ENCODE peak calls at places on chromosomes 6 and 20, in ten cellular contexts. R is posterior vena cava; P is left cardiac atrium; U is GM04503; F is activated CD4-positive, alpha-beta T cell treated with anti-CD3 and anti-CD28 coated beads, Interleukin-2, amount 50 U/mL, for 24 hours; J is A549; D is activated T-cell treated with anti-CD3 and anti-CD28 coated beads for 24 hours; Y is epithelial cell of prostate; T is GM23248; H is NCI-H526. Q is an unnamed sample.

GRCh38 chr6:14682821-14683220 is 563.0 kb upstream of the JARID2 start:
- DNase-seq in R (no peak), P (no peak), U (peak), F (no peak), J (no peak), D (no peak), Y (no peak), T (peak), H (no peak), Q (no peak)

GRCh38 chr6:40056865-40057264 is 122.6 kb upstream of the MOCS1 start:
- DNase-seq in R (no peak), P (no peak), U (no peak), F (no peak), J (no peak), D (no peak), Y (no peak), T (no peak), H (no peak), Q (no peak)

GRCh38 chr20:44074252-44075151 is 112.5 kb downstream of the JPH2 start:
- DNase-seq in R (no peak), P (peak), U (no peak), F (no peak), J (no peak), D (no peak), Y (no peak), T (peak), H (no peak), Q (peak)

GRCh38 chr6:157778719-157779118 is 44.3 kb upstream of the SNX9 start:
- DNase-seq in R (no peak), P (no peak), U (no peak), F (no peak), J (no peak), D (no peak), Y (no peak), T (no peak), H (no peak), Q (no peak)

GRCh38 chr20:23820493-23820892 is 6.0 kb downstream of the CST2 start:
- DNase-seq in R (no peak), P (no peak), U (no peak), F (no peak), J (no peak), D (no peak), Y (no peak), T (peak), H (no peak), Q (no peak)

GRCh38 chr20:16922834-16923233 is 174.7 kb downstream of the OTOR start:
- DNase-seq in R (no peak), P (no peak), U (peak), F (no peak), J (no peak), D (no peak), Y (no peak), T (peak), H (no peak), Q (no peak)

GRCh38 chr20:36893801-36894200 is 17.9 kb downstream of the TLDC2 start:
- DNase-seq in R (no peak), P (no peak), U (no peak), F (no peak), J (no peak), D (no peak), Y (no peak), T (no peak), H (no peak), Q (no peak)

GRCh38 chr6:63923139-63923739 is 287.6 kb downstream of the PHF3 start:
- DNase-seq in R (no peak), P (no peak), U (peak), F (no peak), J (peak), D (no peak), Y (no peak), T (peak), H (peak), Q (no peak)

GRCh38 chr6:71496018-71496800 is 207.6 kb downstream of the OGFRL1 start:
- DNase-seq in R (no peak), P (no peak), U (no peak), F (no peak), J (no peak), D (no peak), Y (no peak), T (no peak), H (no peak), Q (no peak)

GRCh38 chr6:52152692-52153091 is 33.5 kb upstream of the IL17A start:
- DNase-seq in R (no peak), P (no peak), U (no peak), F (no peak), J (no peak), D (no peak), Y (no peak), T (no peak), H (no peak), Q (no peak)

GRCh38 chr6:10351678-10352220 is 63.1 kb downstream of the TFAP2A start:
- DNase-seq in R (no peak), P (no peak), U (no peak), F (no peak), J (no peak), D (no peak), Y (no peak), T (peak), H (no peak), Q (no peak)

GRCh38 chr6:33169286-33170175 is 22.7 kb downstream of the COL11A2 start:
- DNase-seq in R (no peak), P (no peak), U (no peak), F (no peak), J (no peak), D (no peak), Y (no peak), T (no peak), H (no peak), Q (no peak)

GRCh38 chr20:63854766-63855362 is 6.4 kb upstream of the ABHD16B start:
- DNase-seq in R (peak), P (no peak), U (no peak), F (no peak), J (no peak), D (no peak), Y (no peak), T (peak), H (no peak), Q (peak)

GRCh38 chr6:75863001-75863400 is 114.0 kb downstream of the MYO6 start:
- DNase-seq in R (no peak), P (no peak), U (no peak), F (no peak), J (no peak), D (no peak), Y (no peak), T (no peak), H (no peak), Q (no peak)

GRCh38 chr20:8602389-8603116 is 466.3 kb upstream of the PLCB4 start:
- DNase-seq in R (no peak), P (no peak), U (no peak), F (no peak), J (no peak), D (no peak), Y (no peak), T (peak), H (peak), Q (no peak)

GRCh38 chr6:51827580-51827979 is 259.8 kb downstream of the PKHD1 start:
- DNase-seq in R (no peak), P (no peak), U (no peak), F (no peak), J (no peak), D (no peak), Y (no peak), T (no peak), H (peak), Q (no peak)

Q was measured in left ventricle myocardium inferior.